ENCODE peak calls at places on chromosomes 6 and 20, in seven cellular contexts. F is HCT116, I is H1, Y is GM23338, L is endothelial cell of umbilical vein, T is GM12878, Z is K562. J is an unnamed sample. For H3K36me3, the result is how much of the 10 kb centered on the place peaks cover.

GRCh38 chr20:17971571-17972013 is 2.8 kb downstream of the MGME1 start:
- DNase-seq in F (no peak), I (no peak), Y (peak), L (peak), T (no peak), Z (peak), J (no peak)

GRCh38 chr6:42075159-42075838 is 25.0 kb downstream of the TAF8 start:
- DNase-seq in F (no peak), I (no peak), Y (peak), L (peak), T (no peak), Z (peak), J (peak)

GRCh38 chr6:75486850-75487568 is 6.6 kb downstream of the FILIP1 start:
- DNase-seq in F (no peak), I (no peak), Y (no peak), L (no peak), T (no peak), Z (no peak), J (no peak)

GRCh38 chr20:57974863-57975262 is 253.6 kb downstream of the ANKRD60 start:
- DNase-seq in F (no peak), I (no peak), Y (no peak), L (no peak), T (no peak), Z (no peak), J (no peak)

GRCh38 chr6:153511896-153512496 is 380.9 kb upstream of the RGS17 start:
- DNase-seq in F (peak), I (no peak), Y (peak), L (peak), T (no peak), Z (peak), J (peak)

GRCh38 chr20:63310265-63310971 is 17.4 kb downstream of the COL20A1 start:
- DNase-seq in F (no peak), I (no peak), Y (no peak), L (no peak), T (no peak), Z (no peak), J (no peak)

GRCh38 chr6:84967389-84967788 is 203.0 kb upstream of the TBX18 start:
- DNase-seq in F (peak), I (peak), Y (peak), L (peak), T (no peak), Z (peak), J (no peak)

GRCh38 chr20:36273414-36274247 is 32.5 kb upstream of the DLGAP4 start:
- DNase-seq in F (peak), I (no peak), Y (peak), L (peak), T (no peak), Z (no peak), J (no peak)

GRCh38 chr6:35491558-35492541 is 5.0 kb downstream of the TEAD3 start:
- DNase-seq in F (no peak), I (no peak), Y (no peak), L (no peak), T (no peak), Z (no peak), J (no peak)

GRCh38 chr6:22954749-22955385 is 385.5 kb downstream of the HDGFL1 start:
- DNase-seq in F (no peak), I (no peak), Y (no peak), L (peak), T (no peak), Z (no peak), J (no peak)

GRCh38 chr6:144566868-144567615 is 281.9 kb downstream of the UTRN start:
- DNase-seq in F (no peak), I (no peak), Y (no peak), L (no peak), T (no peak), Z (no peak), J (no peak)

GRCh38 chr6:34273242-34273805 is 24.5 kb upstream of the SMIM29 start:
- DNase-seq in F (no peak), I (no peak), Y (no peak), L (peak), T (no peak), Z (peak), J (no peak)

GRCh38 chr6:99019341-99019740 is 71.6 kb upstream of the FBXL4 start:
- DNase-seq in F (no peak), I (no peak), Y (no peak), L (no peak), T (no peak), Z (no peak), J (no peak)

GRCh38 chr6:3229566-3230274 is 2.3 kb upstream of the TUBB2B start:
- DNase-seq in F (no peak), I (no peak), Y (peak), L (no peak), T (no peak), Z (peak), J (no peak)

GRCh38 chr6:169779092-169779815 is 27.8 kb downstream of the ERMARD start:
- DNase-seq in F (no peak), I (no peak), Y (no peak), L (no peak), T (no peak), Z (no peak), J (no peak)

GRCh38 chr6:107634147-107635057 is 144.5 kb downstream of the SOBP start:
- DNase-seq in F (no peak), I (no peak), Y (peak), L (no peak), T (no peak), Z (no peak), J (no peak)

GRCh38 chr6:33856655-33857054 is 52.9 kb upstream of the MLN start:
- DNase-seq in F (no peak), I (no peak), Y (no peak), L (no peak), T (peak), Z (no peak), J (no peak)

GRCh38 chr6:50699086-50699886 is 14.0 kb upstream of the TFAP2D start:
- DNase-seq in F (no peak), I (no peak), Y (peak), L (no peak), T (no peak), Z (no peak), J (peak)

GRCh38 chr6:134482585-134483346 is 164.9 kb upstream of the SGK1 start:
- DNase-seq in F (no peak), I (no peak), Y (no peak), L (peak), T (no peak), Z (no peak), J (no peak)

GRCh38 chr6:137025786-137026730 is 18.7 kb downstream of the IL20RA start:
- DNase-seq in F (no peak), I (no peak), Y (no peak), L (no peak), T (peak), Z (no peak), J (no peak)

GRCh38 chr20:63957690-63958441 is 1.6 kb upstream of the UCKL1 start:
- DNase-seq in F (peak), I (peak), Y (peak), L (no peak), T (no peak), Z (peak), J (no peak)

GRCh38 chr20:25061103-25061799 is 3.3 kb upstream of the ACSS1 start:
- DNase-seq in F (no peak), I (no peak), Y (no peak), L (no peak), T (no peak), Z (no peak), J (no peak)

GRCh38 chr20:33803921-33804337 is 7.2 kb upstream of the CHMP4B start:
- DNase-seq in F (no peak), I (no peak), Y (no peak), L (peak), T (no peak), Z (no peak), J (no peak)

GRCh38 chr20:38023181-38024085 is 9.8 kb downstream of the TTI1 start:
- DNase-seq in F (no peak), I (no peak), Y (no peak), L (peak), T (no peak), Z (no peak), J (no peak)

GRCh38 chr20:6213311-6213710 is 90.5 kb upstream of the FERMT1 start:
- DNase-seq in F (no peak), I (no peak), Y (no peak), L (no peak), T (no peak), Z (peak), J (no peak)

GRCh38 chr6:43996614-43997341 is 130.5 kb downstream of the MRPL14 start:
- DNase-seq in F (no peak), I (no peak), Y (no peak), L (no peak), T (no peak), Z (no peak), J (no peak)

GRCh38 chr6:8483650-8484049 is 48.3 kb upstream of the SLC35B3 start:
- DNase-seq in F (no peak), I (no peak), Y (no peak), L (no peak), T (no peak), Z (no peak), J (no peak)

GRCh38 chr6:93013054-93013453 is 406.3 kb downstream of the EPHA7 start:
- DNase-seq in F (no peak), I (no peak), Y (no peak), L (no peak), T (no peak), Z (no peak), J (no peak)

GRCh38 chr6:149336529-149336928 is 19.0 kb downstream of the TAB2 start:
- DNase-seq in F (no peak), I (no peak), Y (no peak), L (peak), T (no peak), Z (no peak), J (no peak)

GRCh38 chr20:64232794-64233193 is 22.8 kb upstream of the PCMTD2 start:
- DNase-seq in F (no peak), I (no peak), Y (no peak), L (no peak), T (no peak), Z (no peak), J (no peak)

GRCh38 chr6:108250240-108250866 is 10.5 kb downstream of the SNX3 start:
- DNase-seq in F (peak), I (no peak), Y (peak), L (peak), T (no peak), Z (peak), J (peak)

GRCh38 chr6:109690373-109690739 is 646 bp downstream of the AK9 start:
- DNase-seq in F (no peak), I (peak), Y (peak), L (no peak), T (no peak), Z (peak), J (no peak)

GRCh38 chr6:119171442-119171841 is 93.0 kb upstream of the FAM184A start:
- DNase-seq in F (no peak), I (no peak), Y (no peak), L (no peak), T (no peak), Z (no peak), J (no peak)

GRCh38 chr6:134020071-134020470 is 32.4 kb downstream of the SLC2A12 start:
- DNase-seq in F (no peak), I (no peak), Y (no peak), L (no peak), T (no peak), Z (no peak), J (no peak)

GRCh38 chr6:46486186-46486585 is 5.1 kb downstream of the RCAN2 start:
- DNase-seq in F (no peak), I (no peak), Y (no peak), L (peak), T (no peak), Z (no peak), J (no peak)

GRCh38 chr6:46490425-46491200 is 636 bp downstream of the RCAN2 start:
- DNase-seq in F (no peak), I (no peak), Y (peak), L (no peak), T (no peak), Z (peak), J (no peak)

GRCh38 chr6:46491201-46491788 is at the start of gene RCAN2:
- DNase-seq in F (peak), I (peak), Y (peak), L (peak), T (no peak), Z (peak), J (no peak)

DNA sequence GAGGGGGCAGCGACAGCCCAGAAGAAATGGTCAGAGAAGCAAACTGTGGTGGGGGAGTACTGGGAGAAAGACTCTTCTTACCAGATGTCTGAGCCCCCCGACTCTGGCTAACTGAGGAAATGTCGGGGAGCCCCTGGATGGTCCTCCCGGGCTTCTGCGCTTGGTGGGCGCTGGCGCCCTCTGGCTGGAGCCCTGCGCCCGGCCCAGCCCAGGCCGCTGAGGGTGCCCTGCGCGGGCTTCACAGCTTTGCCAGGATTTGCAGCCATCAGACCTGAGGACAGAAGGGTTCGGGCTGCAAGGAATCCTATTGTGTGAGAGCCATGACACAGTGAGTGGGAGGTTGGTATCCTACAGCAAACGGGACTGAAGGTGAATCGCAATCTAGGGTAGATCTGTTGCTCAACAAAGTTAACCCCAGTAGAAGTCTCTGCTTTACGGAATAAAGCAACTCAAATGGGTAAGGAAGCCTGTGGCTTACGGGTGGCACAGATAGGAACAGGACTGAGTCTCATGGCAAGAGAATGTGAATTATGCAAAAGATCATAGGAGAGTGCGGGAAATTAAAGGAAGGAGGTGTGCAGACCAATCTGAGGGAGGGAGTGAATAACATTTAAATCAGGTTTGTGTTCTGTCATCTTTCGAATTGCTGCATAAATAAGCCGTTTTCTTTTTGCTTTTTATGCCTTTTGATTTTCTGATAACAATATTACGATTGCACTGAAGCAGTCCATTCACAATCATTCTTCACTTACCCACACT is 719 bp upstream of the RCAN2 start:
- DNase-seq in F (peak), I (no peak), Y (peak), L (peak), T (no peak), Z (peak), J (no peak)
- TF ChIP-seq EZH2 in F (no peak), I (no peak), Y (no peak), L (peak), T (no peak), Z (no peak), J (peak)

GRCh38 chr6:79201127-79201526 is 33.4 kb downstream of the HMGN3 start:
- DNase-seq in F (no peak), I (no peak), Y (no peak), L (no peak), T (no peak), Z (no peak), J (no peak)
- H3K36me3 ChIP-seq in F (under half), I (under half), Y (under half), L (under half), T (under half), Z (under half), J (under half)

GRCh38 chr6:167993169-167993568 is 4.3 kb upstream of the KIF25 start:
- DNase-seq in F (no peak), I (no peak), Y (no peak), L (peak), T (no peak), Z (no peak), J (no peak)
- TF ChIP-seq POLR2AphosphoS5 in F (no peak), I (no peak), Y (no peak), L (peak), T (no peak), Z (no peak), J (no peak)

GRCh38 chr6:38389875-38390274 is 249.9 kb downstream of the BTBD9 start:
- DNase-seq in F (no peak), I (no peak), Y (no peak), L (no peak), T (no peak), Z (no peak), J (no peak)

GRCh38 chr6:38391206-38391908 is 248.4 kb downstream of the BTBD9 start:
- DNase-seq in F (peak), I (no peak), Y (peak), L (peak), T (no peak), Z (no peak), J (no peak)

GRCh38 chr6:38391909-38392614 is 247.7 kb downstream of the BTBD9 start:
- DNase-seq in F (no peak), I (no peak), Y (no peak), L (peak), T (no peak), Z (no peak), J (no peak)

GRCh38 chr6:38387461-38387860 is 252.3 kb downstream of the BTBD9 start:
- DNase-seq in F (no peak), I (no peak), Y (no peak), L (no peak), T (no peak), Z (no peak), J (no peak)

DNA sequence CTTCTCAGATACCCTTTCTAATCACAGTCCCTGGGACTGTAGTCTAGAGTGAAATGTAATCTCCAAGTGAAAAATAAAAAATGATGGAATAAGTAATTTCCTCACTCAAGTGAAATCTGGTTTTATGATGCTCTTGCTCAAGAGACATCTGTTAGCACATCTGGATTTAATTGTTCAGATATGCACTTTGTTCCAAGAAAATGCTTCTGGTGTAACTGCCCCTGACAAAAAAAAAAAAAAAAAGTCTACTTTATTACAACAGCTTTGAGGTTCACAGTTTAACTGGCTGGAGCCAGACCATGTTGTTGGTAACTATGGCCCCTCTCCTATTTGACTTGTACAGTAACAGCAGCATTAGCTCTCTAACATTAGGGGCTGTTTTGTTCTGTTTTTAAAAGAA is 251.7 kb downstream of the BTBD9 start:
- DNase-seq in F (no peak), I (no peak), Y (no peak), L (no peak), T (no peak), Z (no peak), J (no peak)
- TF ChIP-seq EZH2 in F (no peak), I (no peak), Y (no peak), L (no peak), T (no peak), Z (no peak), J (no peak)

GRCh38 chr20:10648651-10649050 is 25.1 kb downstream of the JAG1 start:
- DNase-seq in F (no peak), I (no peak), Y (no peak), L (no peak), T (peak), Z (no peak), J (no peak)
- H3K36me3 ChIP-seq in F (half or more), I (half or more), Y (under half), L (under half), T (under half), Z (under half), J (under half)